ENCODE peak calls at places on chromosomes 11 and 22, in eight cellular contexts. A, V, T, M, P, J, N and O are unnamed samples.

GRCh38 chr11:35555238-35555887 is 29.9 kb upstream of the PAMR1 start:
- DNase-seq in N (no peak), A (peak), V (no peak), T (no peak), M (no peak), P (no peak), J (no peak), O (no peak)

GRCh38 chr22:17678817-17679385 is 40.3 kb downstream of the BCL2L13 start:
- DNase-seq in N (no peak), A (no peak), P (no peak), T (no peak), M (no peak), V (no peak), J (no peak), O (no peak)

GRCh38 chr11:1201395-1202153 is 21.3 kb upstream of the MUC5B start:
- DNase-seq in M (no peak), V (no peak), T (no peak), P (no peak), A (no peak), N (no peak), J (no peak), O (no peak)

GRCh38 chr11:1553808-1554594 is 18.1 kb downstream of the DUSP8 start:
- DNase-seq in T (no peak), V (peak), M (no peak), J (no peak), A (no peak), P (peak), N (no peak), O (no peak)

GRCh38 chr11:16028406-16028805 is 327.9 kb downstream of the SOX6 start:
- DNase-seq in J (no peak), A (peak), T (no peak), P (no peak), M (no peak), V (no peak), N (no peak), O (no peak)

GRCh38 chr11:57072640-57073039 is 83.9 kb downstream of the OR5AK2 start:
- DNase-seq in M (no peak), T (no peak), N (no peak), A (peak), P (no peak), V (no peak), J (no peak), O (no peak)

GRCh38 chr22:27560781-27561180 is 240.8 kb downstream of the MN1 start:
- DNase-seq in J (no peak), T (no peak), N (no peak), M (no peak), V (no peak), A (no peak), P (no peak), O (no peak)

GRCh38 chr11:128473631-128474030 is 113.7 kb downstream of the ETS1 start:
- DNase-seq in P (no peak), M (no peak), T (no peak), A (no peak), J (no peak), N (peak), V (no peak), O (peak)

GRCh38 chr11:101407324-101407723 is 176.5 kb downstream of the TRPC6 start:
- DNase-seq in A (peak), T (no peak), P (no peak), M (no peak), J (no peak), N (no peak), V (no peak), O (no peak)

GRCh38 chr22:24583221-24583971 is 9.5 kb downstream of the LRRC75B start:
- DNase-seq in N (no peak), A (peak), T (no peak), V (no peak), M (no peak), P (no peak), J (no peak), O (no peak)

GRCh38 chr22:40685406-40685805 is 6.1 kb downstream of the MCHR1 start:
- DNase-seq in M (no peak), T (no peak), J (no peak), P (no peak), V (no peak), A (no peak), N (no peak), O (no peak)

GRCh38 chr22:44497904-44498242 is at the start of gene RTL6:
- DNase-seq in M (no peak), P (no peak), V (no peak), N (no peak), T (no peak), A (peak), J (no peak), O (no peak)

GRCh38 chr11:73334244-73335203 is 26.4 kb downstream of the ARHGEF17 start:
- DNase-seq in A (peak), P (peak), V (peak), N (no peak), M (no peak), T (peak), J (peak), O (no peak)

GRCh38 chr11:3156661-3157311 is 8.3 kb downstream of the OSBPL5 start:
- DNase-seq in A (no peak), T (no peak), P (no peak), M (no peak), V (peak), J (peak), N (no peak), O (no peak)

GRCh38 chr11:27055065-27055682 is 14.6 kb downstream of the BBOX1 start:
- DNase-seq in P (no peak), M (no peak), V (no peak), J (no peak), A (peak), T (no peak), N (no peak), O (no peak)

GRCh38 chr11:36051235-36052072 is 107.6 kb downstream of the LDLRAD3 start:
- DNase-seq in N (no peak), P (no peak), V (no peak), J (no peak), A (no peak), M (no peak), T (no peak), O (no peak)

GRCh38 chr11:122306776-122307479 is 190.9 kb upstream of the BLID start:
- DNase-seq in M (peak), A (no peak), J (no peak), T (no peak), V (no peak), N (no peak), P (no peak), O (no peak)

GRCh38 chr11:64540426-64540825 is 50.6 kb upstream of the SLC22A12 start:
- DNase-seq in M (no peak), A (no peak), J (no peak), N (no peak), P (no peak), V (no peak), T (no peak), O (no peak)

GRCh38 chr22:39350803-39351688 is 1.3 kb downstream of the SYNGR1 start:
- DNase-seq in T (no peak), A (no peak), V (no peak), M (no peak), J (no peak), P (no peak), N (no peak), O (no peak)

GRCh38 chr22:39349967-39350802 is at the start of gene SYNGR1:
- DNase-seq in J (peak), T (no peak), M (no peak), V (no peak), A (no peak), N (no peak), P (peak), O (no peak)

GRCh38 chr22:39352301-39352867 is 2.6 kb downstream of the SYNGR1 start:
- DNase-seq in P (no peak), V (no peak), J (no peak), N (no peak), M (no peak), T (no peak), A (no peak), O (no peak)

GRCh38 chr22:39353346-39353745 is 3.6 kb downstream of the SYNGR1 start:
- DNase-seq in J (no peak), V (no peak), A (no peak), T (no peak), P (no peak), N (no peak), M (peak), O (no peak)

DNA sequence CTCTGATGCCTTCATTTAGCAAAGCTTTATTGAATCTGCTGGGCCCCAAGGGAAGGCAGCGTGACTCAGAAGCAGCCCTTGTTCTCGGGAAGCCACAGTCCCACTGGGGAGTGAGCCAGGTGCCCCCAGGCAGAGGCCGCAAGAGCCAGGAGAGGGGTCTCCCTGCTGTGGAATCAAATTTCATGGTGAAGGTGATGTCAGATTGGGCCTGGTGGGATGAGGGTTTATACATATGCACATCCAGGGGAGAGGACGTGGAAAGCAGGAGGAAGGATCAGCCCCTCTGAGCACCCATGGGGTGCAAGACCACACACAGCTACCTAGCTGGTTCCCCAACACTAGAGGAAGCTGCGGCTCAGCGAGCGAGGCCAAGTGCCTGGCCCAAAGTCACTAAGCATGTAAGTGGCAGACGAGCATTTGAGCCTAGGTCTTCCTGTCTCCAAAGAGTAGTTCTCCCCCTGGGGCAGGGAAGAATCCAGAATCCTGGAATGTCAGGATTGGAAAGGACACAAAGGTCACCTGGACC is 2.0 kb downstream of the SYNGR1 start:
- DNase-seq in P (no peak), J (no peak), A (peak), M (no peak), T (no peak), N (no peak), V (no peak), O (no peak)
- H3K4me3 ChIP-seq in P (no peak), J (no peak), A (no peak), M (peak), T (no peak), N (no peak), V (no peak), O (no peak)

GRCh38 chr11:17256512-17256911 is 20.0 kb upstream of the NUCB2 start:
- DNase-seq in N (no peak), A (peak), J (no peak), V (no peak), M (no peak), P (no peak), T (no peak), O (no peak)

GRCh38 chr11:17258670-17259069 is 17.9 kb upstream of the NUCB2 start:
- DNase-seq in T (no peak), P (no peak), A (no peak), J (no peak), M (no peak), N (no peak), V (no peak), O (no peak)

GRCh38 chr11:17259931-17260499 is 16.5 kb upstream of the NUCB2 start:
- DNase-seq in M (no peak), P (no peak), A (no peak), N (no peak), V (no peak), T (no peak), J (no peak), O (no peak)

GRCh38 chr11:17259519-17259918 is 17.0 kb upstream of the NUCB2 start:
- DNase-seq in N (no peak), T (no peak), P (no peak), J (no peak), A (peak), V (no peak), M (no peak), O (no peak)

DNA sequence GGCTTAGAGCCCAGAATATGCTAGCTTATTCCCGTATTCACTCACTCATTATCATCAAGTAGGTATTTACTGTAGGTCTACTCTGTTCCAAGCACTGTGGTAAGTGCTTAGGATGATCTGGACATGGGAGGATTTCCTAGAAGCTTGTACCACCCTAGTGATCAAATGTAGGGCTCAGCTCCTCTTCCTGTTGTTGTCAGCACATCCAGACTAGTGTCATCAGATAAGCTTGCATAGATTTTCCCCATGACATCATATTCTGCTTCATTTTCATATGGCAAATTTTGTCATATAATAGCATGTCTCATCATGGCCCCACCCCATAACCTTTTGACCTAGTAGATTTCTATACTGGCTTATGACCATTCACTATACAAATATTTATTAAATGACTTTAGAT is 19.3 kb upstream of the NUCB2 start:
- DNase-seq in V (no peak), M (no peak), N (no peak), P (no peak), J (no peak), T (no peak), A (peak), O (no peak)
- H3K27ac ChIP-seq in V (no peak), M (no peak), N (no peak), P (no peak), J (no peak), T (no peak), A (peak), O (no peak)

GRCh38 chr22:48089601-48090331 is 1327.3 kb downstream of the TBC1D22A start:
- DNase-seq in M (peak), V (peak), P (no peak), N (no peak), A (no peak), J (peak), T (peak), O (no peak)
- H3K4me3 ChIP-seq in M (no peak), V (no peak), P (no peak), N (no peak), A (no peak), J (peak), T (no peak), O (no peak)

GRCh38 chr11:134947556-134947955 is 535.5 kb upstream of the B3GAT1 start:
- DNase-seq in V (no peak), P (no peak), T (no peak), J (no peak), M (no peak), A (no peak), N (no peak), O (no peak)

GRCh38 chr11:134949716-134950115 is 537.7 kb upstream of the B3GAT1 start:
- DNase-seq in A (peak), T (no peak), M (no peak), J (no peak), P (no peak), N (no peak), V (no peak), O (no peak)

GRCh38 chr11:134949121-134949591 is 537.1 kb upstream of the B3GAT1 start:
- DNase-seq in V (peak), P (no peak), J (peak), T (no peak), A (peak), M (no peak), N (no peak), O (no peak)

GRCh38 chr11:134951305-134951700 is 539.3 kb upstream of the B3GAT1 start:
- DNase-seq in P (no peak), T (no peak), A (peak), N (no peak), J (peak), V (peak), M (peak), O (no peak)

DNA sequence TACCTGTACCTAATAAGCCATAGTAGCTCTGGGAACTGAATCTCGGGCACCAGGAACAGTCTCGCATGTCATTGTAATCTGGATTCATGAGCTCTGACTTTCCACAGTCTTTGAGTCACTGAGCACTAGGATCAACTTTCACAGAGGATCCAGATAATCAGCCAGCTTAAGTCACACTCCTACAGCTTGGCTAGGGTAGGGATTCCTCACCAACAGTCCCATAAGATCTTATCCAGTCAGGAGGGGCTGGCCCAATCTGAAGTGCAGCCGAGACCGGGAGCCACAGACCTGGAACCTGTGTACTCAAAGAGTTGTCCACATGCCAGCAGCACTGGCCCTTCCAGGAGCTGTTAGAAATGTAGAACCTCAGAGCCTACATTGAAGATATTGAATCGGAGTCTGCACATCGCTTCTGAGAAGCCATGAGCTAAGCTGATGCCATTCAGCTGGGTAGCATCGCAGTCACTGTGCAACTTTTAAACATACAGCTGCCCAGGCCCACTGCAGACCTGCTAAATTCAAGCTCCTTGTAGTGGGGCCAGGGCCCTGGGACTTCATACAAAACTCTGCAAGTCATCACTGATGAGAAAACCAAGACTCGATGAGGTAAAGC is 538.8 kb upstream of the B3GAT1 start:
- DNase-seq in M (no peak), J (no peak), A (peak), P (no peak), N (no peak), T (no peak), V (no peak), O (no peak)
- H3K27ac ChIP-seq in M (no peak), J (no peak), A (peak), P (no peak), N (no peak), T (no peak), V (peak), O (no peak)

GRCh38 chr22:19688301-19689290 is 25.7 kb upstream of the SEPTIN5 start:
- DNase-seq in M (no peak), N (no peak), P (no peak), T (peak), V (no peak), A (no peak), J (no peak), O (no peak)
- H3K4me3 ChIP-seq in M (no peak), N (no peak), P (no peak), T (no peak), V (no peak), A (no peak), J (no peak), O (no peak)